ENCODE peak calls at places on chromosomes 5 and 9, in nine cellular contexts. M is esophagus muscularis mucosa, Y is prostate gland, J is trophoblast cell, W is thoracic aorta, C is gastrocnemius medialis, D is A673, H is ovary, I is spleen. V is an unnamed sample. For H3K4me1, the result is how much of the 10 kb centered on the place peaks cover.

GRCh38 chr5:53645078-53645477 is 84.6 kb downstream of the NDUFS4 start:
- DNase-seq in W (no peak), J (no peak), C (no peak), Y (no peak), D (no peak), H (no peak), M (no peak), I (no peak), V (no peak)

GRCh38 chr9:134829356-134829937 is 51.2 kb upstream of the FCN2 start:
- DNase-seq in Y (no peak), H (no peak), D (no peak), C (no peak), J (no peak), W (no peak), I (no peak), M (no peak), V (no peak)

GRCh38 chr5:139905401-139905800 is 109.8 kb downstream of the PSD2 start:
- DNase-seq in C (no peak), D (no peak), J (no peak), W (no peak), M (no peak), I (peak), H (peak), Y (no peak), V (no peak)

GRCh38 chr5:54758038-54758437 is 227.4 kb downstream of the ESM1 start:
- DNase-seq in M (peak), Y (no peak), H (no peak), I (no peak), J (no peak), D (no peak), W (no peak), C (no peak), V (no peak)

GRCh38 chr9:124349267-124349666 is 66.0 kb downstream of the PSMB7 start:
- DNase-seq in J (no peak), I (no peak), W (no peak), Y (no peak), C (no peak), D (no peak), M (no peak), H (no peak), V (no peak)

GRCh38 chr5:74500037-74500917 is 140.3 kb downstream of the ENC1 start:
- DNase-seq in I (no peak), H (no peak), D (no peak), Y (no peak), M (no peak), W (no peak), J (no peak), C (no peak), V (no peak)

GRCh38 chr5:127647361-127647958 is 1.4 kb upstream of the CTXN3 start:
- DNase-seq in Y (no peak), H (no peak), W (no peak), I (no peak), D (no peak), C (no peak), J (no peak), M (no peak), V (no peak)

GRCh38 chr5:105767265-105767664 is 1903.5 kb downstream of the EFNA5 start:
- DNase-seq in W (no peak), C (no peak), Y (no peak), J (no peak), I (no peak), D (no peak), H (no peak), M (no peak), V (no peak)

GRCh38 chr9:13728121-13728520 is 448.6 kb upstream of the MPDZ start:
- DNase-seq in J (no peak), W (no peak), Y (peak), M (no peak), D (no peak), C (peak), H (no peak), I (no peak), V (no peak)

GRCh38 chr5:177291735-177292134 is 11.8 kb downstream of the RAB24 start:
- DNase-seq in C (no peak), H (no peak), J (no peak), D (no peak), I (no peak), M (no peak), W (no peak), Y (no peak), V (no peak)

GRCh38 chr5:173829826-173830225 is 58.3 kb upstream of the CPEB4 start:
- DNase-seq in W (no peak), Y (peak), I (no peak), C (no peak), D (no peak), J (no peak), H (no peak), M (no peak), V (peak)

GRCh38 chr9:133147412-133148271 is 16.1 kb downstream of the GBGT1 start:
- DNase-seq in Y (peak), I (peak), M (peak), W (no peak), C (no peak), H (peak), D (peak), J (peak), V (peak)

GRCh38 chr5:124698774-124699173 is 47.7 kb downstream of the ZNF608 start:
- DNase-seq in H (no peak), J (no peak), M (no peak), W (no peak), C (no peak), I (no peak), Y (no peak), D (no peak), V (peak)

GRCh38 chr9:115939065-115939765 is 214.4 kb upstream of the PAPPA start:
- DNase-seq in Y (no peak), W (no peak), C (no peak), H (no peak), J (no peak), M (no peak), I (no peak), D (no peak), V (no peak)

GRCh38 chr5:143262393-143263174 is 140.9 kb downstream of the NR3C1 start:
- DNase-seq in M (no peak), J (no peak), W (no peak), H (no peak), C (no peak), D (no peak), I (no peak), Y (no peak), V (peak)

GRCh38 chr9:128203842-128204551 is 818 bp downstream of the DNM1 start:
- DNase-seq in W (no peak), D (no peak), I (no peak), Y (no peak), M (no peak), J (no peak), C (no peak), H (no peak), V (no peak)

GRCh38 chr5:65874241-65874640 is 52.1 kb upstream of the ERBIN start:
- DNase-seq in J (no peak), C (no peak), M (no peak), D (no peak), Y (no peak), W (no peak), H (no peak), I (no peak), V (no peak)

GRCh38 chr9:21030389-21031035 is 928 bp downstream of the HACD4 start:
- DNase-seq in I (no peak), M (no peak), H (no peak), W (no peak), J (peak), D (peak), Y (no peak), C (no peak), V (no peak)

GRCh38 chr5:14108170-14108996 is 34.8 kb upstream of the TRIO start:
- DNase-seq in H (peak), M (no peak), D (peak), C (peak), I (no peak), Y (peak), J (peak), W (peak), V (peak)

GRCh38 chr5:105501315-105501714 is 1938.7 kb upstream of the NUDT12 start:
- DNase-seq in J (no peak), I (no peak), D (peak), H (no peak), C (no peak), M (no peak), Y (no peak), W (no peak), V (no peak)

GRCh38 chr5:144864113-144864512 is 693.4 kb downstream of the KCTD16 start:
- DNase-seq in W (no peak), D (no peak), M (no peak), I (no peak), C (no peak), J (no peak), Y (no peak), H (no peak), V (no peak)

GRCh38 chr5:143600396-143601075 is 197.1 kb upstream of the NR3C1 start:
- DNase-seq in J (no peak), H (no peak), W (no peak), I (no peak), D (no peak), Y (no peak), M (peak), C (no peak), V (no peak)

GRCh38 chr5:110441035-110441434 is 285.4 kb downstream of the TMEM232 start:
- DNase-seq in M (no peak), D (peak), H (no peak), C (no peak), W (no peak), J (peak), I (no peak), Y (no peak), V (no peak)

GRCh38 chr5:32651638-32652037 is 59.5 kb upstream of the NPR3 start:
- DNase-seq in M (no peak), W (no peak), I (no peak), J (no peak), H (no peak), C (no peak), D (no peak), Y (no peak), V (no peak)

GRCh38 chr9:6645153-6646027 is at the start of gene GLDC:
- DNase-seq in D (peak), M (no peak), Y (peak), C (peak), W (no peak), H (no peak), J (peak), I (peak), V (no peak)

GRCh38 chr9:5301544-5301943 is 3.0 kb downstream of the RLN2 start:
- DNase-seq in M (no peak), D (no peak), C (no peak), J (no peak), Y (no peak), H (no peak), I (no peak), W (no peak), V (no peak)

GRCh38 chr9:113712053-113712452 is 164.1 kb upstream of the ZNF618 start:
- DNase-seq in H (no peak), Y (peak), I (no peak), W (no peak), J (no peak), D (peak), M (no peak), C (no peak), V (peak)

GRCh38 chr9:83432104-83432627 is 106.0 kb downstream of the FRMD3 start:
- DNase-seq in Y (peak), J (no peak), W (peak), C (peak), H (peak), M (no peak), I (peak), D (peak), V (peak)

GRCh38 chr9:3809724-3810123 is 283.9 kb upstream of the RFX3 start:
- DNase-seq in M (no peak), W (no peak), J (no peak), H (no peak), Y (no peak), D (no peak), C (no peak), I (no peak), V (no peak)

GRCh38 chr9:127865645-127866464 is 11.4 kb upstream of the ENG start:
- DNase-seq in I (no peak), M (no peak), C (no peak), H (no peak), J (no peak), W (no peak), Y (no peak), D (no peak), V (no peak)

GRCh38 chr5:65769539-65769938 is 47.5 kb downstream of the NLN start:
- DNase-seq in H (no peak), I (no peak), Y (no peak), M (peak), C (no peak), D (no peak), J (no peak), W (no peak), V (peak)

GRCh38 chr5:39547548-39548154 is 122.9 kb upstream of the DAB2 start:
- DNase-seq in Y (peak), W (no peak), M (no peak), I (no peak), C (peak), H (peak), D (peak), J (peak), V (no peak)

GRCh38 chr5:161340012-161340411 is 206.5 kb downstream of the GABRB2 start:
- DNase-seq in J (no peak), Y (no peak), M (no peak), I (no peak), W (no peak), C (no peak), D (no peak), H (no peak), V (no peak)

GRCh38 chr9:77959803-77960202 is 71.8 kb downstream of the GNAQ start:
- DNase-seq in I (no peak), H (no peak), M (no peak), C (no peak), J (no peak), W (no peak), D (no peak), Y (no peak), V (no peak)

DNA sequence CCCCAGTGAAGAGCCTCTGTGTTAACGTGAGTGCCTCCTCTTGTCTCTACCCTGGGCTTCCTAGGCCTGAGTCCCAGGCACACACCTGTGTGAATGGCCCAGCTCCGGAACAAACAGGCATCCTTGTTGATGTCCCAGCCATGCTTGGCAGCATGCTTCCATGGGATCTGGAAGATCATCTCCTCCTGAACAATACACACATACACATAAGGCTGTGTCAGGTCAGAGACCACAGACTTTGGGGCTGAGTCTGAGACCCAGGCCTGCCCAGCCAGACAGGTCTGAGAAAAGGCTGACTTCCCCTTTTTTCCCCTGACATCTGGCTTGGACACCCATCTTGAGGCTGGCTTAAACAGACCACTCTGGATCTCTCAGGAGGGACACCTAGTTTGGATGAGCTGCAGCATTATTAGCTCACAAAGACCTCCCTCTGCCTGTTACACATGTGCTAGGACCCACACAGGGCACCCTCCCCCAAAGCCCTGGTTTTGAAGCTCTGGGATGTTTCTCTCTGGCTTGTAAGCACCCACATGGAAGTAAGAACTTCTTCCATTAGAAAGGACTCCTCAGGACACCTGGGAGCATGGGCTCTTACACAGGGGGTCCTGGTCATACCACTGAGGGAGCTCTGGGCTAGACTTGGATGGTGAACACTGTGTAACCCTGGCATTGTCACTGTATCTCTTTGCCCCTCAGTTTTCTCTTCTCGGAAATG is 2.6 kb downstream of the IRF1 start:
- DNase-seq in C (peak), J (no peak), M (peak), I (peak), W (no peak), D (no peak), Y (no peak), H (no peak), V (no peak)
- H3K27ac ChIP-seq in C (peak), J (no peak), M (peak), I (peak), W (no peak), D (no peak), Y (peak), H (no peak), V (no peak)

GRCh38 chr9:79672236-79672635 is 100.5 kb downstream of the TLE4 start:
- DNase-seq in H (no peak), D (no peak), J (no peak), I (no peak), Y (no peak), M (no peak), W (no peak), C (no peak), V (no peak)

GRCh38 chr9:79673614-79674013 is 101.8 kb downstream of the TLE4 start:
- DNase-seq in J (no peak), D (no peak), M (no peak), Y (no peak), C (no peak), I (no peak), H (no peak), W (no peak), V (no peak)

GRCh38 chr9:79670269-79670961 is 98.7 kb downstream of the TLE4 start:
- DNase-seq in W (no peak), I (no peak), Y (no peak), C (no peak), H (no peak), J (peak), D (no peak), M (no peak), V (no peak)

GRCh38 chr9:79672891-79673290 is 101.1 kb downstream of the TLE4 start:
- DNase-seq in D (no peak), W (no peak), H (no peak), M (no peak), J (no peak), Y (no peak), C (no peak), I (no peak), V (no peak)

GRCh38 chr9:79671558-79671957 is 99.8 kb downstream of the TLE4 start:
- DNase-seq in I (no peak), Y (no peak), C (no peak), J (no peak), M (no peak), W (no peak), H (no peak), D (no peak), V (no peak)
- H3K4me1 ChIP-seq in I (under half), Y (under half), C (under half), J (under half), M (under half), W (under half), H (under half), D (under half), V (under half)

GRCh38 chr5:109409844-109410388 is at the start of gene PJA2:
- DNase-seq in M (peak), W (peak), H (peak), C (peak), J (peak), I (peak), Y (peak), D (peak), V (peak)
- H3K27ac ChIP-seq in M (peak), W (peak), H (peak), C (peak), J (peak), I (peak), Y (peak), D (peak), V (peak)

DNA sequence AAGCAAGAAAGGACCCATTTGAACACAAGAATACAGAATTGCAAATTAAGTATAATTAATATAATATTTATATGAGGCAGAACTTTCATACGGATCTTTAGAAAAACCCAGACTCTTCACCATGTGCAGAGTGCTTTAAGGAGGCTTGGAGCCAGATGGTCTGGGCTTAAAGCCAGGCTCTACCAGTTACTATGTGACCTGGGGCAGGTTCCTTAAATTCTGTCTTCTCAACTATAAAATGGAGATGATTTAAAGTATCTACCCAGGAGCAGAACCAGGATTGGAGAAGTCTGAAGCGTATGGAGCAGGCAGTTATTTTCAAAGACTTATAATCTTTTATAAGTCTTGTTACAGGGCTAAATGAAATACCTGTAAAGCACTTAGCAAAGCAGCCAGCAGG is 202.1 kb downstream of the TSSK1B start:
- DNase-seq in C (no peak), D (no peak), W (no peak), Y (peak), H (peak), I (no peak), M (peak), J (no peak), V (no peak)
- H3K4me1 ChIP-seq in C (under half), D (under half), W (under half), Y (under half), H (under half), I (under half), M (under half), J (under half), V (under half)

DNA sequence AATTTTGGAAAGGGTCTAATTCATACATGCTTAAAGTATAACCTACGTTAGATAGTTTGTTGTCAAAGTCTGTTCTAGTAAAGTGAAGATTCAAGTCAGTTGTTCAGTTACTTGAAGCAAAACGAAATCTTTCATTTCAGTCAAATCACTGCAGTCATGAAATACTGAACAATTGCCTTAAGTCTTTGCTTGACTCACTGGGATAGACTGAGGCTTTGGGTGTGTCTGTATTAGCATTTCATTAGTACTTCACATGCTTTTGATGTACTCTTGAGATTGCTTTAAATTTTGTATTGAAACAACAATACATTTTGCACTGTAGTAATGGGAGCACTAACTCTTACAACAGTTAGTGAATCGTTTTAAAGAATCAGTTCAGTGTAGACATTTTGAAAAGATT is 4.0 kb upstream of the CMYA5 start:
- DNase-seq in C (no peak), Y (no peak), J (no peak), M (no peak), D (no peak), H (no peak), I (no peak), W (no peak), V (no peak)
- H3K27ac ChIP-seq in C (no peak), Y (no peak), J (no peak), M (no peak), D (no peak), H (no peak), I (no peak), W (no peak), V (no peak)

GRCh38 chr5:1480217-1480616 is 35.0 kb upstream of the SLC6A3 start:
- DNase-seq in M (no peak), I (peak), D (no peak), J (peak), W (no peak), Y (no peak), C (no peak), H (no peak), V (no peak)

GRCh38 chr5:1479581-1480188 is 34.4 kb upstream of the SLC6A3 start:
- DNase-seq in Y (no peak), I (peak), C (no peak), J (peak), D (peak), M (no peak), W (no peak), H (no peak), V (no peak)

GRCh38 chr5:1481266-1481998 is 36.2 kb upstream of the SLC6A3 start:
- DNase-seq in M (no peak), C (no peak), Y (no peak), H (no peak), W (no peak), D (no peak), I (no peak), J (no peak), V (no peak)

GRCh38 chr5:1481999-1482381 is 36.8 kb upstream of the SLC6A3 start:
- DNase-seq in H (no peak), I (no peak), C (no peak), Y (no peak), D (no peak), W (no peak), J (no peak), M (no peak), V (no peak)

GRCh38 chr5:1480806-1481205 is 35.6 kb upstream of the SLC6A3 start:
- DNase-seq in M (no peak), Y (no peak), H (no peak), C (no peak), D (no peak), W (no peak), I (peak), J (no peak), V (no peak)
- H3K4me1 ChIP-seq in M (under half), Y (under half), H (under half), C (under half), D (under half), W (under half), I (under half), J (under half), V (under half)

GRCh38 chr9:107749787-107750444 is 260.3 kb upstream of the KLF4 start:
- DNase-seq in W (peak), J (no peak), H (peak), D (peak), C (peak), Y (peak), M (no peak), I (peak), V (peak)
- H3K27ac ChIP-seq in W (peak), J (no peak), H (peak), D (no peak), C (peak), Y (peak), M (peak), I (peak), V (peak)

V was measured in SJSA1.